ENCODE peak calls at places on chromosome 2, in five cellular contexts. T, H, Z, E and X are unnamed samples.

GRCh38 chr2:201618744-201619654 is 24.3 kb downstream of the TMEM237 start:
- DNase-seq in T (no peak), Z (no peak), E (peak; percentile 39), H (peak; percentile 16), X (no peak)

GRCh38 chr2:19833978-19834377 is 67.8 kb downstream of the TTC32 start:
- DNase-seq in T (no peak), H (no peak), Z (no peak), E (no peak), X (no peak)

GRCh38 chr2:8872821-8873432 is 35.5 kb upstream of the KIDINS220 start:
- DNase-seq in E (peak; percentile 30), Z (no peak), H (peak; percentile 71), T (peak; percentile 63), X (no peak)

GRCh38 chr2:98086491-98087446 is at the start of gene VWA3B:
- DNase-seq in H (peak; percentile 36), T (peak; percentile 93), Z (no peak), E (peak; percentile 37), X (no peak)

GRCh38 chr2:30230479-30230854 is 867 bp upstream of the LBH start:
- DNase-seq in T (no peak), E (no peak), H (peak; percentile 60), Z (no peak), X (no peak)

GRCh38 chr2:151344906-151345305 is 12.5 kb upstream of the TNFAIP6 start:
- DNase-seq in Z (no peak), E (no peak), T (no peak), H (no peak), X (no peak)

GRCh38 chr2:65548571-65549261 is 116.3 kb upstream of the SPRED2 start:
- DNase-seq in Z (no peak), E (no peak), H (no peak), T (no peak), X (no peak)

GRCh38 chr2:61426267-61426897 is 44.5 kb downstream of the USP34 start:
- DNase-seq in Z (peak; percentile 75), T (peak; percentile 89), E (peak; percentile 26), H (peak; percentile 55), X (no peak)

GRCh38 chr2:23293756-23294155 is 91.2 kb upstream of the KLHL29 start:
- DNase-seq in H (peak; percentile 14), E (no peak), Z (no peak), T (no peak), X (no peak)

GRCh38 chr2:172113617-172114016 is 10.9 kb upstream of the DLX2 start:
- DNase-seq in Z (no peak), E (no peak), H (peak; percentile 79), T (peak; percentile 40), X (no peak)

GRCh38 chr2:224847961-224848850 is 132.0 kb upstream of the CCDC195 start:
- DNase-seq in E (peak; percentile 72), T (peak; percentile 27), Z (no peak), H (peak; percentile 90), X (peak; percentile 86)

GRCh38 chr2:149344105-149344504 is 13.7 kb downstream of the LYPD6 start:
- DNase-seq in H (no peak), T (no peak), Z (no peak), E (no peak), X (no peak)

GRCh38 chr2:11628675-11629074 is 41.3 kb downstream of the NTSR2 start:
- DNase-seq in E (no peak), T (no peak), H (no peak), Z (no peak), X (no peak)

GRCh38 chr2:72895759-72896281 is 8.6 kb downstream of the SPR start:
- DNase-seq in Z (no peak), H (no peak), E (peak; percentile 44), T (no peak), X (no peak)

GRCh38 chr2:148926291-148926961 is 51.4 kb downstream of the KIF5C start:
- DNase-seq in H (peak; percentile 61), E (peak; percentile 6), T (peak; percentile 74), Z (peak; percentile 34), X (no peak)

GRCh38 chr2:228657807-228658402 is 476.4 kb upstream of the SPHKAP start:
- DNase-seq in E (peak; percentile 33), T (peak; percentile 49), Z (no peak), H (peak; percentile 75), X (no peak)

GRCh38 chr2:234329202-234329930 is 167.5 kb downstream of the ARL4C start:
- DNase-seq in E (no peak), T (no peak), Z (no peak), H (no peak), X (no peak)

GRCh38 chr2:177772529-177772928 is 300.0 kb downstream of the PDE11A start:
- DNase-seq in Z (no peak), T (peak; percentile 55), E (no peak), H (peak; percentile 51), X (no peak)

GRCh38 chr2:112154246-112155110 is 16.3 kb downstream of the FBLN7 start:
- DNase-seq in E (no peak), Z (no peak), T (no peak), H (no peak), X (no peak)

GRCh38 chr2:43030551-43031025 is 195.8 kb downstream of the ZFP36L2 start:
- DNase-seq in Z (no peak), T (no peak), H (no peak), E (no peak), X (no peak)

GRCh38 chr2:134647607-134648256 is 71.1 kb downstream of the TMEM163 start:
- DNase-seq in H (no peak), Z (no peak), E (no peak), T (no peak), X (no peak)